ENCODE peak calls at places on chromosomes 1 and 21, in four cellular contexts. One of them, this sample, is unnamed.

GRCh38 chr1:158989424-158989823 is 20.3 kb upstream of the IFI16 start:
- DNase-seq in heart left ventricle: no peak
- DNase-seq in osteoblast: no peak
- DNase-seq in aorta: no peak
- DNase-seq in this sample: no peak

GRCh38 chr21:45935628-45936027 is 45.9 kb upstream of the COL6A1 start:
- DNase-seq in osteoblast: peak; percentile 78
- DNase-seq in aorta: peak; percentile 8
- DNase-seq in heart left ventricle: no peak
- DNase-seq in this sample: peak; percentile 19

GRCh38 chr1:76209648-76210047 is 135.1 kb downstream of the ST6GALNAC3 start:
- DNase-seq in heart left ventricle: no peak
- DNase-seq in aorta: no peak
- DNase-seq in osteoblast: no peak
- DNase-seq in this sample: no peak

GRCh38 chr1:216183427-216183826 is 239.8 kb downstream of the USH2A start:
- DNase-seq in heart left ventricle: no peak
- DNase-seq in aorta: no peak
- DNase-seq in osteoblast: no peak
- DNase-seq in this sample: no peak

GRCh38 chr1:93662481-93663190 is 19.0 kb downstream of the BCAR3 start:
- DNase-seq in heart left ventricle: no peak
- DNase-seq in aorta: no peak
- DNase-seq in osteoblast: no peak
- DNase-seq in this sample: no peak

GRCh38 chr1:180639871-180640270 is 8.0 kb downstream of the XPR1 start:
- DNase-seq in aorta: no peak
- DNase-seq in osteoblast: no peak
- DNase-seq in heart left ventricle: no peak
- DNase-seq in this sample: no peak

GRCh38 chr1:93111561-93111960 is 32.5 kb downstream of the MTF2 start:
- DNase-seq in heart left ventricle: no peak
- DNase-seq in aorta: no peak
- DNase-seq in osteoblast: peak; percentile 18
- DNase-seq in this sample: no peak

GRCh38 chr1:152112101-152112884 is 3.0 kb downstream of the TCHH start:
- DNase-seq in heart left ventricle: peak; percentile 28
- DNase-seq in aorta: no peak
- DNase-seq in osteoblast: no peak
- DNase-seq in this sample: peak; percentile 17

GRCh38 chr1:116231752-116232151 is 120.6 kb downstream of the MAB21L3 start:
- DNase-seq in heart left ventricle: no peak
- DNase-seq in aorta: no peak
- DNase-seq in osteoblast: no peak
- DNase-seq in this sample: no peak

GRCh38 chr1:182649041-182649440 is 35.3 kb downstream of the RGS8 start:
- DNase-seq in heart left ventricle: no peak
- DNase-seq in aorta: no peak
- DNase-seq in osteoblast: no peak
- DNase-seq in this sample: no peak

GRCh38 chr1:156812293-156812990 is 4.2 kb downstream of the SH2D2A start:
- DNase-seq in aorta: peak; percentile 27
- DNase-seq in heart left ventricle: no peak
- DNase-seq in osteoblast: no peak
- DNase-seq in this sample: no peak

DNA sequence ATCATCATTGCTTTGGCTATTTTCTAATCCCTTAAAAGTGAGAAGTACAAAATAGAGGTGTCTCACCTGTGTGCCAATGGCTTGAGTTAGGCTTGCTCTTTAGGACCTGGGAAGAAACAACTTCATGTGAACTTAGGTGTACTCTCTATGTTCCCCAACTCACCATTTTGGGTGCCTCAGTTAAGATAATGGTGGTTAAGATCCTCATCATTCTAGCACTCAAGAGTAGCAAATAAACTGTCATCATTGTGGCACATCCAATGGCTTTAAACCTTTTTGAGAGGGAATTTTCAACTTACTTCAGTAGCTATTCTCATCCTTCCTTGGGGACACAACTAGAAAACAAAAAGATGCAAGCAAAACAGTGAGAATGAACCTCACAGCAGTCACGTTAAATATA is 1.3 kb downstream of the GAS5 start:
- DNase-seq in osteoblast: no peak
- DNase-seq in heart left ventricle: no peak
- DNase-seq in aorta: no peak
- DNase-seq in this sample: no peak
- H3K36me3 ChIP-seq in osteoblast: peaks cover 62% of the 10 kb centered on the region
- H3K36me3 ChIP-seq in heart left ventricle: no peaks in the 10 kb centered on the region
- H3K36me3 ChIP-seq in aorta: peaks cover 1% of the 10 kb centered on the region
- H3K36me3 ChIP-seq in this sample: peaks cover 32% of the 10 kb centered on the region

GRCh38 chr1:17639703-17640340 is 100.3 kb downstream of the ARHGEF10L start:
- DNase-seq in osteoblast: no peak
- DNase-seq in aorta: peak; percentile 74
- DNase-seq in heart left ventricle: no peak
- DNase-seq in this sample: no peak

GRCh38 chr1:17635811-17636210 is 96.3 kb downstream of the ARHGEF10L start:
- DNase-seq in aorta: no peak
- DNase-seq in osteoblast: no peak
- DNase-seq in heart left ventricle: peak; percentile 55
- DNase-seq in this sample: no peak

GRCh38 chr1:17636612-17637011 is 97.1 kb downstream of the ARHGEF10L start:
- DNase-seq in aorta: no peak
- DNase-seq in heart left ventricle: no peak
- DNase-seq in osteoblast: no peak
- DNase-seq in this sample: no peak

GRCh38 chr1:17635276-17635675 is 95.8 kb downstream of the ARHGEF10L start:
- DNase-seq in heart left ventricle: no peak
- DNase-seq in osteoblast: no peak
- DNase-seq in aorta: no peak
- DNase-seq in this sample: no peak

GRCh38 chr1:17637055-17637454 is 97.6 kb downstream of the ARHGEF10L start:
- DNase-seq in osteoblast: no peak
- DNase-seq in aorta: no peak
- DNase-seq in heart left ventricle: no peak
- DNase-seq in this sample: no peak
- H3K36me3 ChIP-seq in osteoblast: peaks cover 54% of the 10 kb centered on the region
- H3K36me3 ChIP-seq in aorta: peaks cover 32% of the 10 kb centered on the region
- H3K36me3 ChIP-seq in heart left ventricle: no peaks in the 10 kb centered on the region
- H3K36me3 ChIP-seq in this sample: peaks cover 56% of the 10 kb centered on the region

GRCh38 chr1:52355847-52356505 is 10.0 kb downstream of the CC2D1B start:
- DNase-seq in aorta: no peak
- DNase-seq in heart left ventricle: no peak
- DNase-seq in osteoblast: peak; percentile 45
- DNase-seq in this sample: peak; percentile 19
- H3K36me3 ChIP-seq in aorta: peaks cover 31% of the 10 kb centered on the region
- H3K36me3 ChIP-seq in heart left ventricle: peaks cover 3% of the 10 kb centered on the region
- H3K36me3 ChIP-seq in osteoblast: peaks cover 80% of the 10 kb centered on the region
- H3K36me3 ChIP-seq in this sample: peaks cover 65% of the 10 kb centered on the region

GRCh38 chr1:52413410-52414104 is 9.2 kb downstream of the PRPF38A start:
- DNase-seq in heart left ventricle: no peak
- DNase-seq in aorta: no peak
- DNase-seq in osteoblast: no peak
- DNase-seq in this sample: no peak
- H3K36me3 ChIP-seq in heart left ventricle: no peaks in the 10 kb centered on the region
- H3K36me3 ChIP-seq in aorta: peaks cover 14% of the 10 kb centered on the region
- H3K36me3 ChIP-seq in osteoblast: peaks cover 83% of the 10 kb centered on the region
- H3K36me3 ChIP-seq in this sample: peaks cover 51% of the 10 kb centered on the region